ENCODE peak calls at places on chromosomes 5 and 9, in eight cellular contexts. F is K562; C is naive thymus-derived CD4-positive, alpha-beta T cell; E is heart right ventricle; V is prostate gland; T is BE2C; H is CD8-positive, alpha-beta T cell; L is HCT116. I is an unnamed sample. For H3K9me3, the result is how much of the 10 kb centered on the place peaks cover.

GRCh38 chr5:66247176-66247960 is 103.3 kb downstream of the SREK1 start:
- DNase-seq in F (no peak), C (no peak), E (no peak), V (no peak), T (no peak), H (no peak), L (peak), I (no peak)

GRCh38 chr9:106077731-106078130 is 383.4 kb downstream of the TMEM38B start:
- DNase-seq in F (no peak), C (no peak), E (no peak), V (no peak), T (no peak), H (no peak), L (no peak), I (no peak)

GRCh38 chr9:22342489-22343217 is 104.0 kb upstream of the DMRTA1 start:
- DNase-seq in F (no peak), C (no peak), E (no peak), V (no peak), T (no peak), H (no peak), L (no peak), I (no peak)

GRCh38 chr5:134935711-134936602 is 31.0 kb downstream of the PCBD2 start:
- DNase-seq in F (no peak), C (no peak), E (no peak), V (no peak), T (no peak), H (no peak), L (no peak), I (no peak)

GRCh38 chr9:134839441-134840125 is 41.0 kb upstream of the FCN2 start:
- DNase-seq in F (peak), C (no peak), E (no peak), V (no peak), T (no peak), H (no peak), L (no peak), I (no peak)

GRCh38 chr9:136152931-136153330 is 34.3 kb upstream of the TMEM250 start:
- DNase-seq in F (no peak), C (no peak), E (no peak), V (no peak), T (no peak), H (no peak), L (no peak), I (no peak)

GRCh38 chr9:93456504-93456903 is 3.1 kb upstream of the FAM120AOS start:
- DNase-seq in F (no peak), C (no peak), E (no peak), V (no peak), T (no peak), H (no peak), L (no peak), I (no peak)

GRCh38 chr5:148864113-148864841 is 37.9 kb downstream of the ADRB2 start:
- DNase-seq in F (no peak), C (no peak), E (peak), V (no peak), T (no peak), H (no peak), L (no peak), I (no peak)

GRCh38 chr9:94927762-94928158 is 201.3 kb downstream of the AOPEP start:
- DNase-seq in F (no peak), C (no peak), E (no peak), V (no peak), T (peak), H (no peak), L (no peak), I (no peak)

GRCh38 chr9:135608294-135608998 is 30.9 kb downstream of the GLT6D1 start:
- DNase-seq in F (no peak), C (no peak), E (no peak), V (peak), T (no peak), H (no peak), L (no peak), I (no peak)

GRCh38 chr9:106846847-106847246 is 16.1 kb upstream of the ZNF462 start:
- DNase-seq in F (no peak), C (no peak), E (no peak), V (no peak), T (no peak), H (no peak), L (no peak), I (no peak)

GRCh38 chr9:32427111-32427873 is 42.8 kb downstream of the ACO1 start:
- DNase-seq in F (no peak), C (no peak), E (no peak), V (no peak), T (no peak), H (no peak), L (no peak), I (no peak)

GRCh38 chr5:133265257-133265656 is 213.4 kb downstream of the HSPA4 start:
- DNase-seq in F (no peak), C (no peak), E (no peak), V (no peak), T (no peak), H (no peak), L (no peak), I (no peak)

GRCh38 chr9:114450833-114451706 is 54.2 kb downstream of the WHRN start:
- DNase-seq in F (no peak), C (no peak), E (no peak), V (no peak), T (no peak), H (no peak), L (no peak), I (no peak)

GRCh38 chr5:71924980-71925379 is 182.3 kb upstream of the MAP1B start:
- DNase-seq in F (no peak), C (no peak), E (no peak), V (peak), T (no peak), H (no peak), L (no peak), I (no peak)

GRCh38 chr5:192691-192969 is 1.3 kb downstream of the LRRC14B start:
- DNase-seq in F (no peak), C (no peak), E (no peak), V (no peak), T (no peak), H (no peak), L (no peak), I (no peak)

DNA sequence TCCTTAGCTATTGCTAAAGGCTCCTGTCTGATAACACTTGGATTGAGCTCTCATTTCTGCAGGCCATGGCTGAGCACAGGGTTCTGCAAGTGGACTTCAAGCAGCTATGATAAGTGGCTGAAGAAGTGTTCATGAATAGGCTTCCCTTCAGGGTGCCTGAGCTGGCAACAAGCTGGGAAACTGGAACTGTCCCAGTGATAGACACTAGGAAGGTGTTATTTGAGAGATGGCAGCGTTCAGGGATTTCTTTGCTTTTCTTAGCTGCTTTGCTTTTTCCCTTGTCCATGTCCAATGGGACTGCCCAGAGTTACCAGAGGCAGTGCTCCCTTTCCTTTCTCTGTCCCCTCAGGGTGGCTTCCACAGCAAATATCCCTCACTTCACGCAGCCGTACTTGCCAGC is 75.8 kb downstream of the INIP start:
- DNase-seq in F (no peak), C (no peak), E (peak), V (no peak), T (no peak), H (no peak), L (no peak), I (no peak)
- H3K9me3 ChIP-seq in F (under half), C (under half), E (under half), V (under half), T (under half), H (under half), L (under half), I (under half)

DNA sequence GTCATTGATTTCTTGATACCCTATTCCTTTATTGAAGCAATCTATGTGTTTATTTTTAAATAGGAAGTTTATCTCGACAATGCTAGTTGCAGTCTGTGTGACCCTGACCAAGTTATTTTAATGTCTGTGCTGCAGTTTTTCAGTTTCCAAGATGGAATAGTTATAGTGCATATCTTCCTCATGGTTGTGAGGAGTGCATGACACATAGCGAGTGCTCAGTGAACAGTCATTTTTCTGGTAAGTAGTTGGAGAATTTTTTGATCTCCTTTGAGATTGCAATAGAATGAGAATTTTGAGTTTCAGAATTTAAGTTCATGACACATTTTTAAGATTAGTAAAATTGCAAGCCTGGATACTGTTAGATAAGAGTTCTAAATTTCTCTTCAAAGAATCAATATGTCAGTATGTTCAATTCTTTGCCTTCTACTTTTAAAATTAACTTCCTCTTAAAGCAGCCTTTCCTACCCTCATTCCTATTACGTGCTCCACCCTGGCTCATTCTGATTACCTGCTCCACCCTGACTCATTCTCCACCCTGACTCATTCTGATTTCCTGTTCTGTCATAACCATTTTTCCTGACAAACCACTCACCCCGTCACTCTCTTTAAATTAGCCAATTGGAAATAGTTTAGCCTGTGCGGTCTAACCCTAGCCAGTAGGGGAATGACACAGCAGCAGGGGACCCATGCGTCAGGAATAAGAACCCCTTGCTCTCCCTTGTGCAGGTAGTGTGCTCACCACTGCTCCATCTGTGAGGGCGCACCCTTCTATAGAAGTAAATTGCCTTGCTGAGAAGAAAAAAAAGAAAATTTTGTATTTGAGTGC is 30.7 kb downstream of the SPIN1 start:
- DNase-seq in F (no peak), C (no peak), E (no peak), V (no peak), T (no peak), H (no peak), L (no peak), I (no peak)
- H3K9me3 ChIP-seq in F (under half), C (under half), E (under half), V (under half), T (under half), H (under half), L (under half), I (under half)

DNA sequence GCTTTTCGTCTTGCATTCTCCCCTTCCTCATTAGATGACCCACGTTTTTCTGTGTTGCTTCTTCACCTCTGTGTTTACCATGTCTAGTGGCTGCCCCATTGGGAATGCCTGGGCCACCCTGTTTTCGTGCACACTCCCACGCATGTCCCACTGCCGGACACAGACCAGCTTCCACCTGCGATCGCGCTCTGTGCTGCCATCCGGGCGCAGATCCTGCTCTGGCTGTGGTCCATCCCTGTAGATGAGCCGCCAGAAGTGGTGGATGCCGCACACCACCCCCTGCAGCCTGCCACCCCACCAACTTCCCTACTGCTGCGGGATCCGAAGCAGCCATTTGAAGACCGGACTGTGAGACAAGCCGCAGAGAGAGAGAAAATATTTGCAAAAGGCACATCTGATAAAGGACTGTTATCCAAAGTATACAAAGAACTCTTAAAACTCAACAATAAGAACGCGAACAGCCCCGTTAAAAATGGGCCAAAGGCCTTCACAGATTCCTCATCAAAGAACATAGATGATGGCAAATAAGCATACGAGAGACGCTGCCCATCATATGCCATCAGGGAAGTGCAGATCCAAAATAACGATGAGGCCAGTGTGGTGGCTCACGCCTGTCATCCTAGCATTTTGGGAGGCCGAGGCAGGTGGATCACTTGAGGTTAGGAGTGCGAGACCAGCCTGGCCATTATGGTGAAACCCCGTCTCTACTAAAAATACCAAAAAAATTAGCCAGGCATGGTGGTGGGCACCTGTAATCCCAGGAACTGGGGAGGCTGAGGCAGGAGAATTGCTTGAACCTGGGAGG is 163.7 kb downstream of the COL23A1 start:
- DNase-seq in F (no peak), C (no peak), E (no peak), V (peak), T (no peak), H (peak), L (no peak), I (no peak)
- H3K9me3 ChIP-seq in F (under half), C (under half), E (under half), V (under half), T (under half), H (under half), L (under half), I (under half)

GRCh38 chr5:2685651-2686050 is 65.8 kb downstream of the IRX2 start:
- DNase-seq in F (no peak), C (no peak), E (no peak), V (no peak), T (no peak), H (no peak), L (no peak), I (no peak)
- H3K9me3 ChIP-seq in F (under half), C (under half), E (under half), V (under half), T (under half), H (under half), L (under half), I (under half)

GRCh38 chr9:90919883-90920282 is 118.3 kb downstream of the SYK start:
- DNase-seq in F (no peak), C (no peak), E (peak), V (peak), T (no peak), H (no peak), L (no peak), I (no peak)
- H3K9me3 ChIP-seq in F (under half), C (under half), E (under half), V (under half), T (under half), H (under half), L (under half), I (under half)

GRCh38 chr5:96658272-96658671 is 3.9 kb upstream of the CAST start:
- DNase-seq in F (no peak), C (no peak), E (no peak), V (no peak), T (no peak), H (no peak), L (no peak), I (no peak)

GRCh38 chr5:96654209-96654608 is 8.0 kb upstream of the CAST start:
- DNase-seq in F (no peak), C (no peak), E (no peak), V (no peak), T (no peak), H (no peak), L (no peak), I (no peak)

GRCh38 chr5:96655506-96655905 is 6.7 kb upstream of the CAST start:
- DNase-seq in F (no peak), C (no peak), E (no peak), V (no peak), T (no peak), H (no peak), L (no peak), I (no peak)

GRCh38 chr5:96655085-96655484 is 7.1 kb upstream of the CAST start:
- DNase-seq in F (no peak), C (no peak), E (no peak), V (no peak), T (no peak), H (no peak), L (no peak), I (no peak)

DNA sequence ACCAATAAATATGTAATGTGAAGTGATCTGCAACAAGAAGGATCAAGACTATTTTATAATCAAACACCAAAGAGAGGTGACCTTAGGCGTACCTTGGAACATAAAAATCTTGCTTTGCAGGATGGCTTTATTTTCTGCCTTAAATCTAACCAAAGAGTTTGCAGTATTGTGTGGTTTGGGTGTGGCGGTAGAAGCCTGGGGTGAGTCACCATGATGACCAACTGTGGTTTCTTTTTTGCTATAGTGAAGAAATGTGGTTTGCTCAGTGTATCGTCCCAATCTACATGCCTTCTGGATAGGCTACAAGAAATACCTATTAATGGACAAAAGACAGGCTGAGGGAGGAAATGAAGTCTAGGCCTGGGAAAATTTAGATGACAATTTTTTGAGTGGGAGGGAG is 5.1 kb upstream of the CAST start:
- DNase-seq in F (peak), C (no peak), E (no peak), V (no peak), T (no peak), H (peak), L (peak), I (no peak)
- H3K9me3 ChIP-seq in F (under half), C (under half), E (under half), V (under half), T (under half), H (under half), L (under half), I (under half)

GRCh38 chr9:122567901-122568300 is 15.0 kb downstream of the OR1N2 start:
- DNase-seq in F (no peak), C (no peak), E (no peak), V (no peak), T (no peak), H (no peak), L (no peak), I (no peak)
- H3K9me3 ChIP-seq in F (under half), C (under half), E (under half), V (under half), T (under half), H (under half), L (under half), I (under half)

DNA sequence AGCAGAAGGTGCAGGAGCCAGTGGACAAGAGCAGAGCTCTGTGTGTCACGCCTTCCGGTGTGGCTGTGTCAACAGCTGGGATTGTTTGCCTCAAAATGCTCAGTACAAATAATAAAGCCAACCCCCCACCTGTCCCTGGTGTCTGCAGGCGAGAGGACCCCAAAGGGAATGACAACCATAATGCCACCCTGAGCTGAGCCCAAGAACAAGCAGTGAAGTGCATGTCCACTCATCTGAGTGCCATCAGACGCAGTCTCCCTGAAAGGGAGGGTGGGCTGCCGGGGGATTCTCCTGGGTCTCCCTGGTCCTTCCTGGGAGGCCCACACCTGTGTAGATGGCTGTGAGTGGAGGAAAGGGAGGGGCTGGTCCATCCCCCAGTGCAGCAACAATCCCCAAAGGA is 328.8 kb upstream of the IRX1 start:
- DNase-seq in F (no peak), C (no peak), E (no peak), V (no peak), T (no peak), H (no peak), L (no peak), I (no peak)
- H3K9me3 ChIP-seq in F (under half), C (under half), E (under half), V (under half), T (under half), H (under half), L (under half), I (under half)

GRCh38 chr5:53726121-53726520 is 165.7 kb downstream of the NDUFS4 start:
- DNase-seq in F (no peak), C (no peak), E (no peak), V (no peak), T (no peak), H (no peak), L (no peak), I (no peak)
- H3K9me3 ChIP-seq in F (under half), C (under half), E (under half), V (under half), T (under half), H (under half), L (under half), I (under half)

DNA sequence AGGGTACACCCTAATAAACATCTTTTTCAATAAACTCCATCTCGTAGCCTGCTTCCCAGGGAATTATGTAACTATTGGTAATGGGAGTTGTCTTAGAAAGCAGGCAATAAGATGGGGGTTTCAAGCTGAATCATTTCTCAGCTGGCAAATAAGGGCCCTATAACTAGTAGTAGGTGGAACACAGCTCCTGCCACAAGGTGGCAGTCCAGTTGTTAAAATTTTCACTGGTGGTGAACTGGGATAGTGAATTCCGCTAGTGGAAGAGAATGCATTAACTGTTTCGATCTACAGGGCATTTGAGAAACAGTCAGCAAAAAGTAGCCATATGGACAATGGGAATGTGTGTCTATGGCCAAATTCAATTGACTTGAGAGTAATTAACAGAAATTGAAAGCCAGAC is 27.7 kb downstream of the PCDHB15 start:
- DNase-seq in F (no peak), C (no peak), E (no peak), V (no peak), T (peak), H (no peak), L (no peak), I (no peak)
- H3K9me3 ChIP-seq in F (under half), C (under half), E (half or more), V (under half), T (under half), H (under half), L (under half), I (under half)